ENCODE peak calls at places on chromosomes 16 and 17, in nine cellular contexts. A is AG04449, S is heart right ventricle, L is MCF 10A, B is NB4, C is GM06990, N is fibroblast of villous mesenchyme, K is PC-9, Z is AG09309. U is an unnamed sample.

GRCh38 chr17:5128905-5129535 is 13.2 kb downstream of the USP6 start:
- DNase-seq in Z (no peak), C (no peak), K (no peak), B (no peak), S (no peak), L (no peak), N (no peak), A (no peak), U (no peak)

GRCh38 chr16:80974649-80975376 is 31.9 kb downstream of the CMC2 start:
- DNase-seq in L (no peak), Z (no peak), C (no peak), B (no peak), N (no peak), S (no peak), K (no peak), A (no peak), U (no peak)

GRCh38 chr16:72840591-72841381 is 207.1 kb downstream of the ZFHX3 start:
- DNase-seq in S (no peak), L (no peak), Z (no peak), N (peak; percentile 44), K (no peak), C (no peak), B (peak; percentile 70), A (no peak), U (no peak)

GRCh38 chr16:11181889-11182279 is 74.1 kb downstream of the SOCS1 start:
- DNase-seq in Z (no peak), K (no peak), B (peak; percentile 61), L (no peak), A (no peak), N (peak; percentile 66), S (no peak), C (no peak), U (no peak)

GRCh38 chr17:37465058-37465616 is 24.6 kb upstream of the DUSP14 start:
- DNase-seq in A (no peak), K (peak; percentile 57), L (peak; percentile 17), Z (no peak), S (no peak), N (peak; percentile 71), C (no peak), B (no peak), U (peak; percentile 76)

GRCh38 chr17:6558932-6559752 is 2.8 kb upstream of the PITPNM3 start:
- DNase-seq in A (no peak), C (no peak), K (no peak), L (no peak), N (no peak), Z (no peak), B (no peak), S (no peak), U (peak; percentile 55)

GRCh38 chr16:55403464-55403863 is 75.5 kb upstream of the MMP2 start:
- DNase-seq in L (no peak), C (no peak), K (peak; percentile 5), A (no peak), N (no peak), S (no peak), B (no peak), Z (no peak), U (no peak)

GRCh38 chr16:17105239-17105721 is 365.5 kb downstream of the XYLT1 start:
- DNase-seq in S (no peak), Z (no peak), B (no peak), N (no peak), A (no peak), K (no peak), L (no peak), C (no peak), U (no peak)

GRCh38 chr16:2429771-2430663 is 770 bp downstream of the CCNF start:
- DNase-seq in L (peak; percentile 42), Z (no peak), K (no peak), N (peak; percentile 20), A (no peak), S (no peak), B (peak; percentile 58), C (no peak), U (peak; percentile 28)

GRCh38 chr17:38673714-38674012 is 1.1 kb downstream of the EPOP start:
- DNase-seq in Z (no peak), K (no peak), S (no peak), N (no peak), C (no peak), L (no peak), A (no peak), B (no peak), U (peak; percentile 25)

GRCh38 chr17:6473128-6473767 is 29.0 kb downstream of the PIMREG start:
- DNase-seq in C (peak; percentile 25), Z (no peak), B (peak; percentile 52), L (peak; percentile 77), K (peak; percentile 51), S (peak; percentile 65), A (no peak), N (peak; percentile 67), U (peak; percentile 82)

GRCh38 chr16:89067677-89068076 is 26.0 kb upstream of the ACSF3 start:
- DNase-seq in N (peak; percentile 7), K (no peak), C (no peak), S (no peak), B (peak; percentile 64), L (peak; percentile 28), A (no peak), Z (no peak), U (peak; percentile 3)

GRCh38 chr16:8173111-8173644 is 417.1 kb downstream of the TMEM114 start:
- DNase-seq in B (peak; percentile 81), Z (no peak), S (peak; percentile 56), L (peak; percentile 0), C (no peak), A (no peak), N (peak; percentile 66), K (peak; percentile 64), U (peak; percentile 86)

DNA sequence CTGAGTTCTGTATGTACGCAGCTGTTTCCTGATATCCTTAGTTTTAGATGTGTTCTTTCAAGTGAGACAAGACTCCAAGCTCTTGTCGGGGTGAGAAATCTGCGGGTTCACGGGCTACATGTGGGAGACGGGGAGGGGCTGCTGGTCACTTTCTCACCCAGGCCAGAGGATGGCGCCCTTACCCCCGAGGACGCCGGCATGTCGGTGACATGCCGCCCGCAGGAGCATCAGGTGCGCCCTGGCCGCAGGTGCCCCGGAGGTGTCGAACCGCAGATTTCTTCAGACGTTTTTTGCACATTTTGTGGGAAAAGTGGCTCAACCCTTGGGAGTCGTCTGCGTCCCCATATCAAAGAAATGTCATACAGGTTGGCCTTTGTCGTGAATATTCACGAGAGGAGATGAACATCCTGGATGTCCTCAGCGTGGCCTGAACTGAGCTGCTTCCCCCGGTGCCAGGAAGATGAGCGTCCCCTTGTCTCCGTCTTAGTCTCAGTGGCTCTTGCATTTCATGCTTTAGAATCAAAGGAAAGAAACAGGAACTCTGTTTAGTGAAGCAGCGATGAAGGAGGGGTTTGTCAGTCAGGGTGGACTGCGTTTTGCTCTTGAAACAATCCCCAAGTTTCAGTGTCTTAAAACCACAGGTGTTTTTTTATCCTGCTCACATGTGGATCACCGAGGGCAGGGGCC is 75.3 kb upstream of the ZNF750 start:
- DNase-seq in N (no peak), Z (no peak), A (no peak), S (no peak), C (no peak), B (no peak), K (no peak), L (no peak), U (no peak)
- TF ChIP-seq CTCF in N (peak; percentile 28), Z (peak; percentile 19), A (peak; percentile 9), S (peak; percentile 9), C (peak; percentile 14), B (peak; percentile 7), K (no peak), L (no peak), U (peak; percentile 6)

DNA sequence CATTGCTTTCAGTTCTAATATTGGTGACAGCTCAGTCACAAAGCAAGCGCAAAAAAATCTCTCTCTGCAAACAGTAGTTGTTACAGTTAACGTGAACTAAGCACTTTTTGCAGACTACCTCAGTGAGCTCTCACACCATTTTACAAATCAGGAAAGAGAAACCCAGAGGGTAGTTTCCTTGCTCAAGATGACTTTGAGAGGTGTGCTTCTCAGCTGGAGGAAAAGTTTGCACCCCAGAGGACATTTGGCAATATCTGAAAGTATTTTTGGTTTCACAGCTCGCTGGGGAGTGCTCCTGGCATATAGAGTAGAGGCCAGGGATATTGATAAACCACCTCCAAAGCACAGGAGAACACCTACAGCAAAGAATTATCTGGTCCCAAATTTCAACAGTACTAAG is 741.1 kb upstream of the EEF2KMT start:
- DNase-seq in L (no peak), K (no peak), B (no peak), Z (no peak), A (no peak), S (no peak), N (no peak), C (no peak), U (no peak)
- TF ChIP-seq CTCF in L (no peak), K (no peak), B (no peak), Z (no peak), A (no peak), S (no peak), N (no peak), C (no peak), U (no peak)

DNA sequence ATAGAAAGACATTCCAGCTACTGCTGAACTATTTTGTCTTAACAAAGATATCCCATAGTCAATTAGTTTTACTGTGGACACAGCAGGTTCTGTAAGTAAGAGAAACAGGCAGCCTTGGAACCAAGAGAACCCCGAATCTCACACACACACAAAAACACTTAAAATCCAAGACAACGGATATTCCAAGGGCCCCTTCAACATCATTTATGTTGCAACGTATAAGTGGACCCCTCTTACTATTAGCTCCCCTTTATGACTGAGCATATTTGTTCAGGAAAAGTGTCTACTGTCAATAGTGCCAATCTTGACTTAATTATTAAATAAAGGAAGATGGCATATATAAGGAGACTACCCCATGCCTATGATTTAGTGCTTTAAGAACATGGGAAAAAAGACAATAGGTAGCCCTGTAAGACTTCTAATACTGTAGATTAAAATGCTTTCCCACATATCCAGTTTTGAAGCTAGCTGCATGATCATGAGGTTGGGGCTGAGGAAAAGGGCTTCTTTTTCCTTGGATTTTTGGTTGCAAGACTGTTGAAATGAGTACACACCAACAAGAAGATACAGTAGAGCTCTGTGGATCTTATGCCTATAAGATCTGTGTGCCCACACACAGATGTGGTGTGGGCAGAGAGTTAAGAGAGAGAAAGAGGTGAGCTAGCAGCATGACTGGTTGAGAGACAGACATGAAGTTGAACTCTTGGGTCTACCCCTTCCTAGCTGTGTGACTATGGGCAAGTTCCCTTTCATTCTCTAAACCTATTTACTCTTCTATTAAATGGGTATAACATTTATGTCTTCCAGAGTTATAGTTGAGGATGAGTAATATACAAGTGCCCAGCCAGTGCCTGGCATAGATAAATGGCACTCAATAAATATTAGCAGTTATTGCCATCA is 3.0 kb downstream of the MMD start:
- DNase-seq in A (no peak), L (no peak), Z (no peak), S (no peak), C (no peak), N (no peak), B (no peak), K (no peak), U (no peak)
- TF ChIP-seq CTCF in A (no peak), L (no peak), Z (no peak), S (no peak), C (no peak), N (no peak), B (no peak), K (no peak), U (no peak)

GRCh38 chr16:67544329-67544841 is 15.8 kb downstream of the RIPOR1 start:
- DNase-seq in N (no peak), C (no peak), Z (no peak), K (no peak), B (no peak), S (no peak), L (peak; percentile 57), A (no peak), U (no peak)
- TF ChIP-seq CTCF in N (no peak), C (peak; percentile 24), Z (no peak), K (no peak), B (peak; percentile 27), S (no peak), L (no peak), A (no peak), U (no peak)

U was measured in cardiac muscle cell.